ENCODE peak calls at places on chromosome 15, in six cellular contexts. L, C, F, T, Y and D are unnamed samples.

GRCh38 chr15:81088496-81088895 is 45.6 kb upstream of the CFAP161 start:
- DNase-seq in L (no peak), C (no peak), F (no peak), T (no peak), Y (no peak), D (no peak)

GRCh38 chr15:39591141-39591895 is 10.4 kb downstream of the THBS1 start:
- DNase-seq in L (no peak), C (no peak), F (no peak), T (no peak), Y (no peak), D (no peak)

GRCh38 chr15:40108061-40108854 is 421 bp downstream of the BMF start:
- DNase-seq in L (peak; percentile 52), C (peak; percentile 66), F (no peak), T (no peak), Y (peak; percentile 32), D (peak; percentile 62)

GRCh38 chr15:77097921-77098320 is 27.0 kb upstream of the TSPAN3 start:
- DNase-seq in L (no peak), C (no peak), F (no peak), T (no peak), Y (no peak), D (peak; percentile 73)

GRCh38 chr15:95142441-95142840 is 911.1 kb downstream of the MCTP2 start:
- DNase-seq in L (no peak), C (no peak), F (no peak), T (no peak), Y (no peak), D (no peak)

GRCh38 chr15:79922512-79923067 is 25.8 kb upstream of the MTHFS start:
- DNase-seq in L (no peak), C (no peak), F (no peak), T (no peak), Y (no peak), D (no peak)

GRCh38 chr15:81312790-81313543 is 11.0 kb downstream of the STARD5 start:
- DNase-seq in L (no peak), C (peak; percentile 80), F (no peak), T (no peak), Y (no peak), D (peak; percentile 12)

GRCh38 chr15:37931868-37932267 is 2.6 kb upstream of the TMCO5A start:
- DNase-seq in L (no peak), C (no peak), F (no peak), T (no peak), Y (no peak), D (no peak)

GRCh38 chr15:65558336-65558735 is 28.1 kb downstream of the HACD3 start:
- DNase-seq in L (no peak), C (no peak), F (no peak), T (no peak), Y (no peak), D (no peak)

GRCh38 chr15:39202641-39203040 is 378.2 kb upstream of the THBS1 start:
- DNase-seq in L (no peak), C (no peak), F (no peak), T (no peak), Y (no peak), D (no peak)

GRCh38 chr15:63973212-63974009 is 72.9 kb downstream of the DAPK2 start:
- DNase-seq in L (no peak), C (no peak), F (no peak), T (no peak), Y (no peak), D (no peak)

GRCh38 chr15:84818221-84819131 is 1.3 kb downstream of the ALPK3 start:
- DNase-seq in L (peak; percentile 80), C (peak; percentile 64), F (peak; percentile 39), T (no peak), Y (no peak), D (peak; percentile 66)

GRCh38 chr15:98954411-98954810 is 53.2 kb downstream of the PGPEP1L start:
- DNase-seq in L (no peak), C (peak; percentile 91), F (no peak), T (no peak), Y (no peak), D (peak; percentile 26)

GRCh38 chr15:70109522-70109921 is 11.8 kb upstream of the TLE3 start:
- DNase-seq in L (no peak), C (no peak), F (no peak), T (no peak), Y (no peak), D (no peak)

GRCh38 chr15:38991701-38992100 is 427.1 kb upstream of the RASGRP1 start:
- DNase-seq in L (no peak), C (no peak), F (no peak), T (no peak), Y (no peak), D (no peak)

GRCh38 chr15:89067751-89068150 is 20.5 kb upstream of the ABHD2 start:
- DNase-seq in L (no peak), C (no peak), F (no peak), T (no peak), Y (no peak), D (no peak)

GRCh38 chr15:85306946-85307686 is 73.3 kb upstream of the AKAP13 start:
- DNase-seq in L (no peak), C (no peak), F (no peak), T (no peak), Y (no peak), D (no peak)

GRCh38 chr15:97410907-97411575 is 549.5 kb upstream of the ARRDC4 start:
- DNase-seq in L (no peak), C (no peak), F (no peak), T (no peak), Y (no peak), D (no peak)
- H3K27me3 ChIP-seq in L (no peaks in the 10 kb centered on the region), C (no peaks in the 10 kb centered on the region), F (peaks cover 20% of the 10 kb centered on the region), T (no peaks in the 10 kb centered on the region), Y (no peaks in the 10 kb centered on the region), D (no peaks in the 10 kb centered on the region)

DNA sequence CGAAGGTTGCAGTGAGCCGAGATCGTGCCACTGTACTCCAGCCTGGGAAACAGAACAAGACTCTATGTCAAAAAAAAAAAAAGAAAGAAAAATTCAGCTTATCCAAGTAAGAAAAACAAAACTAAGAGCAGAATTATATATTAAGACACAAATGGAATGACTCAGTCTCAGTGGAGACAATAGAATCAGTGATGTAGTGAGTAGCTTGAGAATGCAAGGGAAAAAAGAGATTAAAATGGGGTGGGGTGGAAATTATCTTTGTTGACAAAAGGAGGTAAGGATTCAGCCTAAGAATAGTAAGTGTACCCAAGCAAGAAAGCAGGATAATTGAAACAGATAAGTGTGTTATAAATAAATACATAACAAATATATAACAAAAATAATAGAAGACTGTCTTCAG is 70.7 kb downstream of the BLM start:
- DNase-seq in L (no peak), C (no peak), F (no peak), T (no peak), Y (no peak), D (no peak)
- H3K9me3 ChIP-seq in L (no peaks in the 10 kb centered on the region), C (no peaks in the 10 kb centered on the region), F (no peaks in the 10 kb centered on the region), T (no peaks in the 10 kb centered on the region), Y (no peaks in the 10 kb centered on the region), D (no peaks in the 10 kb centered on the region)

DNA sequence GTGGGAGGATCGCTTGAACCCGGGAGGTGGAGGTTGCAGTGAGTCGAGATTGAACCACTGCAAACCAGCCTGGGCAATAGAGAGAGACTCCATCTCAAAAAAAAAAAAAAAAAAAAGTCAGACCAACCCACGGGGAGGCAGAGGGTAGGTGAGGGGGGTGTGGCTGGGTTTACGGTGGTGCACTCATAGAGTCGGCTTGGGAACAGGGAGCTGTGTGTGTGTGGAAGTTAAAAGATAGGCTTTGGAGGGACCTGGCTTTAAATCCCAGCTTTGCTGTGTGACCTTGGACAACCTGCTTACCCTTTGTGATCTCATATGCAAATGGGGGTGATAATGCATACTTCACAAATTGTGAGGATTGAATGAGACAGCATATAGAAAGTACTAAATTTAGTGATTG is 10.0 kb upstream of the ISLR2 start:
- DNase-seq in L (no peak), C (no peak), F (peak; percentile 51), T (no peak), Y (no peak), D (no peak)
- H3K27me3 ChIP-seq in L (peaks cover 27% of the 10 kb centered on the region), C (no peaks in the 10 kb centered on the region), F (no peaks in the 10 kb centered on the region), T (no peaks in the 10 kb centered on the region), Y (peaks cover 23% of the 10 kb centered on the region), D (peaks cover 12% of the 10 kb centered on the region)

DNA sequence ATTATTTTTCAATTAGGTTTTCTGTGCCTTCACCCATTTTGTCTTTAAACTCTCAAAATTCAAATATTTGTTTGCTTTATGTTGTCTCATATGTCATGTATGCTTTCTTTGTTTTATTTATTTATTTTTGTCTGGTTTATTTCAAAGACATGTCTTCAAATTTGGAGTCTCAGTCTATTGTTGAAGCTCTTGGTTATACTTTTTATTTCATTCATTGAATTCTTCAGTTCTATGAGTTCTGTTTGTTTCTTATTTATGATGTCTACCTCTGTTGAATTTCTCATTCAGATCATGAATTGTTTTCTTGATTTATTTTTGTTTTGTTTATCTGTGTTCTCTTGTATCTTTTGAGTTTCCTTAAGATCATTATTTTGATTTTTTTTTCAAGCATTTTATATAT is 55.6 kb downstream of the AP4E1 start:
- DNase-seq in L (no peak), C (no peak), F (no peak), T (no peak), Y (no peak), D (no peak)
- H3K9me3 ChIP-seq in L (no peaks in the 10 kb centered on the region), C (peaks cover 4% of the 10 kb centered on the region), F (no peaks in the 10 kb centered on the region), T (peaks cover 13% of the 10 kb centered on the region), Y (no peaks in the 10 kb centered on the region), D (peaks cover 18% of the 10 kb centered on the region)

GRCh38 chr15:74228723-74229081 is 7.4 kb upstream of the CCDC33 start:
- DNase-seq in L (peak; percentile 65), C (no peak), F (peak; percentile 97), T (no peak), Y (no peak), D (peak; percentile 97)
- H3K27me3 ChIP-seq in L (peaks cover 15% of the 10 kb centered on the region), C (no peaks in the 10 kb centered on the region), F (no peaks in the 10 kb centered on the region), T (no peaks in the 10 kb centered on the region), Y (peaks cover 95% of the 10 kb centered on the region), D (no peaks in the 10 kb centered on the region)